ENCODE peak calls at places on chromosomes 4 and X, in seven cellular contexts. V is HFF-Myc, N is Peyer's patch, F is right lobe of liver, H is mucosa of descending colon, E is kidney epithelial cell, R is fibroblast of lung. P is an unnamed sample.

GRCh38 chrX:109533005-109533404 is 3.6 kb upstream of the NXT2 start:
- DNase-seq in V (no peak), N (no peak), F (no peak), H (no peak), E (no peak), R (no peak), P (peak; percentile 21)

GRCh38 chr4:86451560-86452322 is 91.9 kb upstream of the MAPK10 start:
- DNase-seq in V (no peak), N (no peak), F (no peak), H (no peak), E (no peak), R (peak; percentile 34), P (no peak)

GRCh38 chrX:133670394-133670793 is 255.1 kb upstream of the GPC4 start:
- DNase-seq in V (no peak), N (no peak), F (no peak), H (no peak), E (no peak), R (peak; percentile 63), P (peak; percentile 6)

GRCh38 chr4:4247711-4248035 is 350 bp downstream of the TMEM128 start:
- DNase-seq in V (no peak), N (no peak), F (no peak), H (no peak), E (no peak), R (no peak), P (no peak)

GRCh38 chr4:81493895-81494490 is 22.3 kb upstream of the RASGEF1B start:
- DNase-seq in V (no peak), N (no peak), F (no peak), H (no peak), E (no peak), R (peak; percentile 21), P (peak; percentile 32)

GRCh38 chrX:96389314-96390048 is 295.2 kb upstream of the DIAPH2 start:
- DNase-seq in V (no peak), N (no peak), F (no peak), H (no peak), E (no peak), R (peak; percentile 62), P (no peak)

GRCh38 chr4:77473509-77473908 is 132.1 kb upstream of the CXCL13 start:
- DNase-seq in V (no peak), N (no peak), F (no peak), H (no peak), E (no peak), R (peak; percentile 8), P (peak; percentile 47)

GRCh38 chr4:2857349-2857927 is 13.8 kb downstream of the ADD1 start:
- DNase-seq in V (no peak), N (no peak), F (no peak), H (no peak), E (no peak), R (no peak), P (no peak)

GRCh38 chrX:10199212-10199611 is 42.4 kb downstream of the CLCN4 start:
- DNase-seq in V (no peak), N (peak; percentile 65), F (no peak), H (peak; percentile 62), E (no peak), R (peak; percentile 60), P (peak; percentile 20)

GRCh38 chrX:105134273-105134672 is 86.2 kb downstream of the TEX13A start:
- DNase-seq in V (no peak), N (no peak), F (no peak), H (no peak), E (no peak), R (no peak), P (no peak)

GRCh38 chr4:25481648-25482047 is 104.6 kb downstream of the ANAPC4 start:
- DNase-seq in V (no peak), N (no peak), F (no peak), H (no peak), E (no peak), R (no peak), P (no peak)

GRCh38 chrX:40329616-40330015 is 231.9 kb upstream of the BCOR start:
- DNase-seq in V (no peak), N (no peak), F (no peak), H (no peak), E (no peak), R (no peak), P (no peak)

GRCh38 chr4:18568600-18568999 is 547.0 kb upstream of the LCORL start:
- DNase-seq in V (no peak), N (no peak), F (no peak), H (no peak), E (no peak), R (no peak), P (no peak)

GRCh38 chr4:130393246-130394041 is 1297.5 kb downstream of the C4orf33 start:
- DNase-seq in V (no peak), N (no peak), F (no peak), H (no peak), E (no peak), R (peak; percentile 10), P (no peak)

GRCh38 chr4:144647095-144647959 is 1.4 kb downstream of the HHIP start:
- DNase-seq in V (no peak), N (no peak), F (no peak), H (no peak), E (no peak), R (peak; percentile 58), P (no peak)

GRCh38 chr4:1604706-1605205 is 79.4 kb downstream of the FAM53A start:
- DNase-seq in V (no peak), N (no peak), F (peak; percentile 43), H (peak; percentile 67), E (no peak), R (no peak), P (no peak)

GRCh38 chrX:21972721-21973120 is 32.2 kb downstream of the SMS start:
- DNase-seq in V (no peak), N (peak; percentile 28), F (no peak), H (no peak), E (no peak), R (peak; percentile 65), P (peak; percentile 29)

DNA sequence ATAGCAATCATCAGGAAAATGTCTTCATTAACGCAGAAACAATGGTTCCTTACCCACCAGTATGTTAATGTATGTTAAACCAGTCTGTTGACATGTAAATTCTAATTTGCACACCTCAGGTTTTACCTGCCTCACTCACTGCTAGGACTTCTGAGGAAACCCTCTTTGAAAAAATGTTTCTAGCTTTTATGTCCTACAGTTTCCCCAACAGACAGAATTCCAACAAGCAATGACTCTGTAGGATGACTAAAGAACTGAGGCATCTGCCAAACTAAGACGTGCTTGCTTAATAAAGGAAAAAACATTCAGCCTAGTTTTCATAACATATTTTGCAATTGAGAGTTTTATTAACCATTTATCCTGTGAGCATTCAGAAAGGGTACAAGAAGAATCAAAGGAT is 20.6 kb upstream of the SOX3 start:
- DNase-seq in V (no peak), N (no peak), F (no peak), H (no peak), E (no peak), R (peak; percentile 43), P (no peak)
- H3K4me3 ChIP-seq in V (no peak overlapping the region), N (no peak overlapping the region), F (no peak overlapping the region), H (no peak overlapping the region), E (no peak overlapping the region), R (no peak overlapping the region), P (no peak overlapping the region)

GRCh38 chr4:122914292-122914904 is 8.0 kb downstream of the NUDT6 start:
- DNase-seq in V (peak; percentile 66), N (no peak), F (no peak), H (no peak), E (no peak), R (peak; percentile 76), P (peak; percentile 33)
- TF ChIP-seq CTCF in V (peak; percentile 48), N (peak; percentile 49), F (no peak), H (no peak), E (peak; percentile 49), R (peak; percentile 30), P (peak; percentile 20)

DNA sequence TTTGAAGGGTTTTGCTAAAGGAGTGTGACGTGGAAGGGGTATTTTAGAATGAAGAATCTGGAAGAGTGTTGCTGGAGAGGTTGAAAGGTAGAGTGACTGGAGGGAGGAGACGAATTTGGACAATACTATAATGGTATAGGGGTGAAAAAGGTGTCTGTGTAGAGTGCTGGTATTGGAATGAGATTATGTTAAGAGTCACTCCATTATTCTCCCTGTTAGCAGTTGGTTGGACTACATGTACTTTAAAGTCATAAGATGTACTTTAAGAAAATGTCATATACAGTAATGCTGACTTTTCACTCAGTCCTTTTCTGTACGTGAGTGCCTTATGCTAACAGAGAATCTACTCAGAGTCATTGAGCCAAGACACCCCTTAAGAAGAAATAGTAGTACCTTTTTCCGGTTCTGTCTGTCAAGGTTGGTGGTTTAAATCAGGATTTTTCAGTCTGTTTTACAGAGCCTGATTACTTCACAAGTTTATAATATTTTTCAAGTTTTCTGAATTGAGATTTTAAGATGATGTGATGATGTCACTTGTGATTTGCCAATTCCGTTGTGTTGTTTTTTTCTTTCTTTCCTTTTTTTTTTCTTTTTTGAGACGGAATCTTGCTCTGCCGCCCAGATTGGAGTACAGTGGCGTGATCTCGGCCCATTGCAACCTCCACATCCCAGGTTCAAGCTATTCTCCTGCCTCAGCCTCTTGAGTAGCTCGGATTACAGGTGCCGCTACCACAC is 56.6 kb downstream of the WWC2 start:
- DNase-seq in V (no peak), N (no peak), F (no peak), H (no peak), E (no peak), R (no peak), P (no peak)
- H3K4me3 ChIP-seq in V (no peak overlapping the region), N (no peak overlapping the region), F (no peak overlapping the region), H (no peak overlapping the region), E (no peak overlapping the region), R (no peak overlapping the region), P (no peak overlapping the region)

GRCh38 chrX:153741446-153741845 is 16.8 kb downstream of the ABCD1 start:
- DNase-seq in V (no peak), N (no peak), F (no peak), H (no peak), E (no peak), R (no peak), P (no peak)
- TF ChIP-seq CTCF in V (no peak), N (no peak), F (no peak), H (no peak), E (no peak), R (no peak), P (no peak)

P was measured in GM12865.